ENCODE peak calls at places on chromosomes 5 and 9, in ten cellular contexts. A is prostate gland, X is HepG2, Y is transverse colon, N is HCT116, B is upper lobe of left lung, W is K562, F is endothelial cell of umbilical vein, S is stomach, L is spleen. I is an unnamed sample.

GRCh38 chr9:35686222-35687203 is 3.2 kb downstream of the TPM2 start:
- DNase-seq in Y (no peak), S (no peak), L (no peak), B (peak), X (no peak), F (no peak), A (no peak), N (no peak), W (no peak), I (no peak)

GRCh38 chr9:8329561-8330283 is 530.1 kb upstream of the DMAC1 start:
- DNase-seq in Y (peak), B (no peak), W (no peak), L (no peak), A (no peak), F (no peak), X (peak), N (no peak), S (peak), I (no peak)

GRCh38 chr5:93850311-93850710 is 108.9 kb upstream of the POU5F2 start:
- DNase-seq in N (no peak), Y (no peak), A (no peak), X (no peak), S (no peak), L (no peak), F (no peak), W (no peak), B (no peak), I (no peak)

GRCh38 chr5:9774472-9775079 is 144.4 kb upstream of the TAS2R1 start:
- DNase-seq in F (no peak), N (no peak), X (peak), W (no peak), S (no peak), Y (no peak), L (no peak), B (no peak), A (no peak), I (no peak)

GRCh38 chr5:134506054-134507039 is 19.1 kb upstream of the JADE2 start:
- DNase-seq in S (peak), W (peak), N (peak), B (peak), Y (peak), A (peak), X (peak), L (peak), F (no peak), I (peak)

GRCh38 chr5:10854526-10855277 is 93.7 kb upstream of the DAP start:
- DNase-seq in B (peak), W (no peak), X (no peak), S (no peak), N (no peak), A (no peak), F (no peak), L (no peak), Y (peak), I (no peak)

GRCh38 chr5:24364711-24365110 is 280.1 kb downstream of the CDH10 start:
- DNase-seq in F (no peak), L (no peak), A (no peak), W (no peak), B (no peak), Y (no peak), S (no peak), X (no peak), N (no peak), I (no peak)

GRCh38 chr5:125559296-125559695 is 812.9 kb upstream of the ZNF608 start:
- DNase-seq in Y (no peak), X (no peak), W (no peak), F (peak), S (no peak), N (peak), A (no peak), L (no peak), B (no peak), I (no peak)

GRCh38 chr9:133141833-133142594 is 21.0 kb upstream of the RALGDS start:
- DNase-seq in W (no peak), B (peak), S (peak), Y (peak), F (no peak), X (no peak), L (peak), N (no peak), A (peak), I (peak)

GRCh38 chr9:114830546-114830945 is 24.7 kb upstream of the TNFSF15 start:
- DNase-seq in S (no peak), B (no peak), N (no peak), A (no peak), Y (no peak), W (no peak), X (no peak), F (no peak), L (no peak), I (no peak)

GRCh38 chr5:180860273-180860886 is 696 bp downstream of the ZFP62 start:
- DNase-seq in L (peak), B (no peak), Y (peak), A (no peak), S (no peak), N (peak), W (peak), X (peak), F (no peak), I (no peak)

GRCh38 chr5:14457475-14457874 is 124.1 kb upstream of the OTULINL start:
- DNase-seq in S (no peak), A (no peak), L (no peak), X (no peak), F (no peak), W (no peak), Y (no peak), N (no peak), B (no peak), I (no peak)

GRCh38 chr9:92980085-92980745 is 32.9 kb downstream of the FGD3 start:
- DNase-seq in S (no peak), B (no peak), F (no peak), A (no peak), W (no peak), Y (no peak), N (peak), L (no peak), X (no peak), I (no peak)

GRCh38 chr9:94656976-94657375 is 17.7 kb upstream of the FBP1 start:
- DNase-seq in F (no peak), B (no peak), X (no peak), Y (no peak), W (no peak), N (no peak), A (no peak), S (no peak), L (no peak), I (no peak)

GRCh38 chr9:126777733-126778132 is 27.1 kb upstream of the ZBTB43 start:
- DNase-seq in L (no peak), A (no peak), B (no peak), Y (no peak), W (no peak), S (no peak), N (no peak), F (no peak), X (no peak), I (no peak)

GRCh38 chr5:143682221-143682620 is 129.7 kb upstream of the HMHB1 start:
- DNase-seq in L (no peak), W (no peak), B (no peak), A (no peak), N (no peak), Y (no peak), F (no peak), S (no peak), X (no peak), I (no peak)

GRCh38 chr5:36200513-36200912 is 41.2 kb downstream of the NADK2 start:
- DNase-seq in N (no peak), W (no peak), Y (no peak), L (no peak), X (no peak), S (no peak), F (peak), A (no peak), B (no peak), I (no peak)

GRCh38 chr9:3585616-3586015 is 59.8 kb upstream of the RFX3 start:
- DNase-seq in N (no peak), X (no peak), L (no peak), Y (no peak), A (no peak), F (no peak), W (no peak), B (no peak), S (no peak), I (no peak)

GRCh38 chr9:8627944-8628679 is 828.5 kb upstream of the DMAC1 start:
- DNase-seq in S (no peak), F (no peak), A (no peak), X (no peak), L (no peak), W (no peak), Y (no peak), B (no peak), N (no peak), I (no peak)

GRCh38 chr9:1978941-1979340 is 36.2 kb upstream of the SMARCA2 start:
- DNase-seq in Y (no peak), S (no peak), A (no peak), N (no peak), X (peak), L (no peak), B (no peak), F (no peak), W (no peak), I (no peak)

GRCh38 chr9:1977026-1977425 is 38.1 kb upstream of the SMARCA2 start:
- DNase-seq in Y (no peak), B (no peak), A (no peak), S (no peak), L (no peak), N (no peak), X (no peak), F (no peak), W (no peak), I (no peak)

GRCh38 chr9:1982074-1982473 is 33.1 kb upstream of the SMARCA2 start:
- DNase-seq in S (no peak), L (no peak), Y (no peak), A (no peak), B (no peak), N (no peak), F (no peak), X (no peak), W (no peak), I (no peak)

GRCh38 chr9:1980387-1980786 is 34.8 kb upstream of the SMARCA2 start:
- DNase-seq in X (no peak), F (no peak), S (no peak), L (no peak), A (no peak), Y (no peak), B (no peak), N (no peak), W (no peak), I (no peak)

GRCh38 chr9:1979815-1980367 is 35.3 kb upstream of the SMARCA2 start:
- DNase-seq in X (no peak), L (no peak), A (no peak), S (no peak), B (no peak), N (no peak), F (no peak), Y (no peak), W (no peak), I (no peak)
- TF ChIP-seq POLR2AphosphoS5 in X (no peak), L (no peak), A (no peak), S (no peak), B (no peak), N (no peak), F (no peak), Y (no peak), W (no peak), I (no peak)

DNA sequence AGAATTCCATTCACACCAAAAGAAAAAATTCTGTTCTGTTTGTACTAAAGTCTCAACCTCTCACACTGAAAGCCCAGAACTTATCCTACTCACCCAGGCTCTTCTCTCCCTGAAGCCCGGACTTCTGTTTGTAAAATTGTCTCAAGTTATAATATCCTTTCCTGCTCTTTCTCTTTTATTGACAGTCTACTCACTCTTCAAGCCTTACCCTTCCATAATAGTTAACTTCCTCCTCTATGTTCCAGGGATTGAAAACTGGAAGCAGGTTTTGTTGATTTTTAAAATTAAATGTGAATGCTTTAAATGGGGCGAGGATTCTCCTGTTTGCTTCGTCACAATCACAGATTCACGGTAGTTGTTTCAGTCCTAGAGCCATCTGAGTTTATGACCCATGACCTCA is 51.7 kb upstream of the CCDC112 start:
- DNase-seq in N (no peak), W (no peak), A (no peak), F (no peak), L (no peak), Y (no peak), S (no peak), B (no peak), X (no peak), I (no peak)
- TF ChIP-seq POLR2A in N (no peak), W (no peak), A (no peak), F (no peak), L (no peak), Y (no peak), S (no peak), B (no peak), X (no peak), I (no peak)

GRCh38 chr5:37842048-37842447 is 2.2 kb upstream of the GDNF start:
- DNase-seq in W (no peak), A (no peak), X (no peak), N (no peak), F (no peak), S (no peak), B (no peak), Y (no peak), L (no peak), I (no peak)
- TF ChIP-seq POLR2AphosphoS5 in W (no peak), A (no peak), X (no peak), N (no peak), F (no peak), S (no peak), B (no peak), Y (no peak), L (no peak), I (no peak)

DNA sequence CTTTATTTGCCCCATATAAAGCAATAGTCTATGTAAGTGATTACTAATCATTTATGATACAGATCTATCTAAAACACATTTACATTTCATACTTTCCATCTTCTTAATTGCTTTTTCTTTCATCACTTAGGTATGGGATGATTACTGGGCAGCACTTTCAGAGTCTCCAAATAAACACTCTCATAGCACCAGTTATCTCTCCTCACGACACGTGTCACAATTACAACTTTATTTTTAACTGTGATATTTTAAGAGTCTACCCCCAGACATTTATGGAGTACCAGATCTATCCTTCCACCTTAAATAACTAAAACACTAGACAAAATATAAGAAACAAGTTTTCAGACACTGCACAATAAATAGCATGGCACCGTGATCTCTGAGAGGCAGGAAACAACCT is 32.9 kb downstream of the HOMER1 start:
- DNase-seq in F (no peak), W (no peak), N (no peak), A (no peak), B (no peak), X (no peak), S (no peak), Y (no peak), L (no peak), I (no peak)
- TF ChIP-seq POLR2A in F (no peak), W (no peak), N (no peak), A (no peak), B (no peak), X (no peak), S (no peak), Y (no peak), L (no peak), I (no peak)

GRCh38 chr5:151094054-151094858 is 13.4 kb upstream of the TNIP1 start:
- DNase-seq in Y (peak), L (peak), X (no peak), A (no peak), S (peak), N (no peak), W (no peak), F (no peak), B (peak), I (no peak)

GRCh38 chr5:151093476-151093889 is 12.6 kb upstream of the TNIP1 start:
- DNase-seq in W (no peak), L (no peak), S (no peak), Y (no peak), A (no peak), X (no peak), F (no peak), B (peak), N (no peak), I (peak)

GRCh38 chr5:151095341-151096000 is 14.6 kb upstream of the TNIP1 start:
- DNase-seq in B (no peak), W (peak), X (no peak), A (no peak), F (peak), N (no peak), Y (peak), S (peak), L (no peak), I (no peak)

GRCh38 chr5:151094861-151095260 is 14.0 kb upstream of the TNIP1 start:
- DNase-seq in L (peak), F (no peak), Y (peak), B (no peak), A (no peak), S (no peak), W (no peak), N (no peak), X (no peak), I (peak)

DNA sequence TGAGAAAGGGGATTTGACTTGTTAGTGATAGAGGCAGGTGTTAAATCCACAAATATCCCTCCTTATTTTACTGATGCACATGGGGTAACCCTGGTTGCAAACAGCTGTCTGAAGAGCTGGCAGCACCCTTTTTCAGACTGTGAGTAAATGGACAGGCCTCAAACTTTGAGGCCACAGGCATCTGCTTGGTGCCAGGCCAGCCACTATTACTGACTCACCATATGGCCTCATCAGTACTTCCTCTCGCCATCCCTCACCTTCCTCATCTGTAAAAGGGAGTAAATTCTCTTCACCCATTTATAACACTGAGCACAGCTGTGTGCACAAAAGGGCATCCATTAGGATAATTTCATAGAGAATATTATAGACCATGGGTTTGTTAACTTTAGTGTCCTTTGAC is 11.9 kb upstream of the TNIP1 start:
- DNase-seq in B (peak), X (no peak), S (no peak), Y (no peak), N (no peak), W (no peak), A (no peak), F (no peak), L (no peak), I (peak)
- TF ChIP-seq POLR2AphosphoS5 in B (peak), X (no peak), S (no peak), Y (peak), N (no peak), W (no peak), A (no peak), F (peak), L (no peak), I (no peak)